ENCODE peak calls at places on chromosomes 7 and 10, in seven cellular contexts. Q is fibroblast of pulmonary artery; S is heart right ventricle; X is fibroblast of mammary gland; W is HCT116; A is naive thymus-derived CD4-positive, alpha-beta T cell; G is Panc1. N is an unnamed sample.

GRCh38 chr10:133373104-133373624 is at the start of gene ECHS1:
- DNase-seq in Q (peak), S (peak), X (peak), W (peak), A (peak), G (peak), N (peak)

GRCh38 chr7:155764432-155764798 is 47.8 kb downstream of the SHH start:
- DNase-seq in Q (no peak), S (no peak), X (no peak), W (no peak), A (peak), G (no peak), N (no peak)

GRCh38 chr10:5551531-5552375 is 27.0 kb downstream of the CALML3 start:
- DNase-seq in Q (no peak), S (no peak), X (no peak), W (no peak), A (peak), G (no peak), N (no peak)

GRCh38 chr7:92645114-92645497 is 54.9 kb upstream of the FAM133B start:
- DNase-seq in Q (no peak), S (no peak), X (no peak), W (no peak), A (no peak), G (no peak), N (no peak)

GRCh38 chr7:55245271-55245723 is 119.8 kb upstream of the LANCL2 start:
- DNase-seq in Q (peak), S (no peak), X (peak), W (no peak), A (no peak), G (no peak), N (no peak)

GRCh38 chr7:85074-85945 is 107.1 kb upstream of the FAM20C start:
- DNase-seq in Q (peak), S (no peak), X (peak), W (peak), A (no peak), G (no peak), N (no peak)

GRCh38 chr7:135441791-135442190 is 68.1 kb downstream of the CNOT4 start:
- DNase-seq in Q (peak), S (no peak), X (peak), W (peak), A (no peak), G (peak), N (peak)

GRCh38 chr10:70461397-70462348 is 16.9 kb upstream of the PALD1 start:
- DNase-seq in Q (peak), S (peak), X (peak), W (peak), A (no peak), G (peak), N (peak)

GRCh38 chr7:88539518-88539917 is 220.0 kb upstream of the ZNF804B start:
- DNase-seq in Q (no peak), S (no peak), X (no peak), W (no peak), A (no peak), G (no peak), N (no peak)

GRCh38 chr10:74223755-74224530 is 72.9 kb downstream of the ADK start:
- DNase-seq in Q (peak), S (no peak), X (peak), W (peak), A (no peak), G (peak), N (no peak)

GRCh38 chr7:15891151-15891842 is 204.8 kb upstream of the MEOX2 start:
- DNase-seq in Q (peak), S (no peak), X (peak), W (no peak), A (no peak), G (no peak), N (no peak)

GRCh38 chr7:103343758-103344452 is 662 bp downstream of the DNAJC2 start:
- DNase-seq in Q (peak), S (no peak), X (peak), W (no peak), A (no peak), G (no peak), N (peak)

GRCh38 chr10:80278480-80278879 is 11.0 kb downstream of the MAT1A start:
- DNase-seq in Q (no peak), S (no peak), X (no peak), W (no peak), A (no peak), G (no peak), N (no peak)

GRCh38 chr10:77500754-77501151 is 136.9 kb downstream of the KCNMA1 start:
- DNase-seq in Q (no peak), S (no peak), X (peak), W (no peak), A (no peak), G (no peak), N (no peak)

GRCh38 chr10:121154310-121154709 is 303.1 kb downstream of the WDR11 start:
- DNase-seq in Q (no peak), S (no peak), X (no peak), W (no peak), A (no peak), G (no peak), N (no peak)

GRCh38 chr7:27110163-27110976 is 7.9 kb upstream of the HOXA2 start:
- DNase-seq in Q (peak), S (no peak), X (peak), W (no peak), A (no peak), G (no peak), N (no peak)

DNA sequence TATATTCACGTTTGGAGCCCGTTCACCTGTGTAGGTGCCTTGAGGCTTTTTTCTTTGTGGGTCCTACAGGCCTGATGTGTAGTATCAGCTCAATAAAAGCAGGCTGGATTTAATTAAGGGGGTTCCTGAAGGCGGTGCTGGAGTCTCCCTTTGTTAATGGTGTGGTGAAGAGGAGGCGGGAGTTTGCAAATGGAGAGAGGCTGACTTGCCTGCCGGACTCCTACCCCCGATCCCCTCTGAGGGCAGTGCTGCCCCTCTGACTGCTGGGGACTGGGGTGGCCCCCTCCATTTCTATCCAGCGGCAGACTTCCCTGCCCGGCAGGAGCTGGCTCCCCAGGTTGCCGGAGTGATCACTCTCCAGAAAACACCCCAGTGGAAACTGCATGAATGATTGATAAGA is 45.1 kb downstream of the ZMIZ1 start:
- DNase-seq in Q (no peak), S (no peak), X (no peak), W (no peak), A (no peak), G (no peak), N (no peak)
- H3K4me3 ChIP-seq in Q (no peak), S (no peak), X (no peak), W (no peak), A (no peak), G (no peak), N (no peak)

DNA sequence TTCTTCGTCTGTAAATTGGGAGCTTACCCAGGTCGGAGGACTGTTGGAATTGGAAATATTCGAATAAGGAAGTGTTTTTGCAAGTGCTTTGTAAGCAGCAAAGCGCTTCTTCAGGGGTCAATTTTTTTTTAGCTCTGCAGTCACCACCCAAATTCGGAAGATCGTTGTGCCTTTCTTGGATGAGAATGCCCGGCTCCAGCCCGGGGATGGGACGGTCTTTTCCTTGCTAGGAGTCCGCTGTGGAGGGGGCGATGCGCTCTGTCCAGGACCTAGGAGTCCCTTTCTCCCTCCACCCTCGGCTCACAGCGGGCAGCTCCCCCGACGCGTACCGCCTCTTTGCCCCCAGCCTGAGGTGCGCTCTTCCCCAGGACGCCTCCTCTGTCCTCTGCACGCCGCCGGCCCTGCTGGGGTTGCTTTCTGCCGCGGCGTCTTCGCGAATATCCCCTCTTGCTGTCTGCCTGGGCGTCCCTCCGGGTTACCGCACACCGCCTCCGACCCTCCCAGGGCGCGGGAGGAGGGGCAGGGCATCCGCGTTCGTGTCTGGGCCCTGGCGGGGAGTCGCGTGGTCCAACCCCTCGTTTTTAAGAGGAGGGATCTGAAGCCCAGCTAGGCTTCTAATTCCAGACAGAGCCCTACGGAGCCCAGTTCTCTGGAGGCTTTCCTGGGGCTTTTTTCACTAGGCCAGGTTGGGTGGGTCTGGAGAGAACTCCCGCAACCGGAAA is 167.1 kb downstream of the UBE2H start:
- DNase-seq in Q (no peak), S (no peak), X (no peak), W (no peak), A (no peak), G (no peak), N (no peak)
- H3K4me3 ChIP-seq in Q (no peak), S (no peak), X (no peak), W (no peak), A (peak), G (no peak), N (no peak)

GRCh38 chr7:97017197-97018125 is 7.2 kb downstream of the DLX5 start:
- DNase-seq in Q (no peak), S (no peak), X (no peak), W (no peak), A (no peak), G (no peak), N (no peak)
- H3K4me3 ChIP-seq in Q (no peak), S (peak), X (no peak), W (no peak), A (no peak), G (peak), N (peak)

GRCh38 chr10:123148414-123149161 is 652 bp downstream of the HMX2 start:
- DNase-seq in Q (no peak), S (no peak), X (no peak), W (no peak), A (no peak), G (no peak), N (no peak)

GRCh38 chr10:123149162-123149567 is 1.2 kb downstream of the HMX2 start:
- DNase-seq in Q (no peak), S (no peak), X (no peak), W (no peak), A (no peak), G (no peak), N (no peak)

GRCh38 chr10:123150986-123151738 is 3.0 kb upstream of the BUB3 start:
- DNase-seq in Q (no peak), S (no peak), X (no peak), W (no peak), A (no peak), G (no peak), N (no peak)

GRCh38 chr10:123149568-123150228 is 1.8 kb downstream of the HMX2 start:
- DNase-seq in Q (peak), S (no peak), X (peak), W (no peak), A (peak), G (no peak), N (no peak)

GRCh38 chr10:123150229-123150985 is 2.5 kb downstream of the HMX2 start:
- DNase-seq in Q (no peak), S (no peak), X (no peak), W (no peak), A (no peak), G (no peak), N (no peak)
- H3K4me3 ChIP-seq in Q (no peak), S (peak), X (no peak), W (no peak), A (peak), G (peak), N (no peak)

N was measured in HAP-1.